ENCODE peak calls at places on chromosomes 11 and 22, in six cellular contexts. Z is ACHN, B is posterior vena cava, O is fibroblast of the aortic adventitia, W is GM10248, H is AG04449. D is an unnamed sample.

GRCh38 chr22:44455963-44456358 is 42.1 kb downstream of the RTL6 start:
- DNase-seq in O (no peak), Z (no peak), B (no peak), H (no peak), W (no peak), D (no peak)

GRCh38 chr22:38066381-38067027 is 9.3 kb downstream of the PICK1 start:
- DNase-seq in Z (no peak), B (no peak), O (peak), H (no peak), W (no peak), D (no peak)

GRCh38 chr11:87778341-87778740 is 396.9 kb downstream of the RAB38 start:
- DNase-seq in O (no peak), Z (no peak), B (no peak), W (no peak), H (no peak), D (no peak)

GRCh38 chr11:2566223-2567025 is 121.6 kb downstream of the KCNQ1 start:
- DNase-seq in W (no peak), O (peak), Z (no peak), B (peak), H (no peak), D (no peak)

GRCh38 chr11:76030973-76031590 is 175.2 kb downstream of the WNT11 start:
- DNase-seq in B (no peak), W (no peak), H (no peak), O (peak), Z (no peak), D (no peak)

GRCh38 chr11:101721270-101721669 is 137.5 kb upstream of the TRPC6 start:
- DNase-seq in W (no peak), Z (no peak), H (no peak), B (no peak), O (no peak), D (no peak)

GRCh38 chr22:44869196-44869595 is 116.8 kb downstream of the ARHGAP8 start:
- DNase-seq in H (no peak), O (no peak), Z (no peak), W (no peak), B (no peak), D (peak)

GRCh38 chr11:76200006-76200940 is 6.0 kb downstream of the WNT11 start:
- DNase-seq in W (no peak), O (no peak), H (no peak), B (no peak), Z (no peak), D (no peak)

GRCh38 chr11:96538104-96538503 is 148.3 kb downstream of the JRKL start:
- DNase-seq in H (no peak), Z (no peak), O (no peak), B (no peak), W (no peak), D (no peak)

GRCh38 chr11:128523616-128524015 is 63.7 kb downstream of the ETS1 start:
- DNase-seq in W (no peak), Z (no peak), B (no peak), O (peak), H (no peak), D (peak)

GRCh38 chr22:19984201-19984753 is 32.3 kb downstream of the ARVCF start:
- DNase-seq in W (no peak), H (no peak), O (peak), Z (peak), B (peak), D (peak)

GRCh38 chr11:1339066-1339675 is 29.7 kb upstream of the TOLLIP start:
- DNase-seq in B (no peak), O (peak), Z (no peak), W (no peak), H (no peak), D (no peak)

GRCh38 chr11:34960277-34960676 is 43.9 kb downstream of the PDHX start:
- DNase-seq in W (no peak), O (no peak), H (no peak), Z (no peak), B (no peak), D (no peak)

GRCh38 chr11:106424111-106424510 is 346.6 kb downstream of the AASDHPPT start:
- DNase-seq in O (peak), Z (peak), H (no peak), W (no peak), B (no peak), D (peak)

GRCh38 chr22:25027552-25027951 is 75.0 kb downstream of the KIAA1671 start:
- DNase-seq in O (peak), Z (no peak), W (no peak), H (no peak), B (no peak), D (no peak)

D was measured in RKO.